ENCODE peak calls at places on chromosome 9, in ten cellular contexts. K is KBM-7; S is Daoy; H is endodermal cell; Y is MG63; V is GM19239; F is activated effector memory CD4-positive, alpha-beta T cell treated with anti-CD3 and anti-CD28 coated beads, Interleukin-2, amount 50 U/mL, for 16 hours; P is lower leg skin; X is gastrocnemius medialis; C is endothelial cell. W is an unnamed sample.

GRCh38 chr9:76868897-76869296 is 37.0 kb downstream of the PRUNE2 start:
- DNase-seq in K (no peak), S (no peak), H (no peak), Y (no peak), V (no peak), F (no peak), P (no peak), X (no peak), C (no peak), W (no peak)

GRCh38 chr9:121199921-121200320 is 1.7 kb downstream of the RAB14 start:
- DNase-seq in K (no peak), S (no peak), H (no peak), Y (no peak), V (no peak), F (no peak), P (no peak), X (no peak), C (no peak), W (no peak)

GRCh38 chr9:71760901-71761300 is 7.4 kb downstream of the CEMIP2 start:
- DNase-seq in K (no peak), S (no peak), H (peak; percentile 75), Y (no peak), V (no peak), F (no peak), P (no peak), X (peak; percentile 27), C (no peak), W (no peak)

GRCh38 chr9:32348289-32348688 is 36.2 kb upstream of the ACO1 start:
- DNase-seq in K (no peak), S (peak; percentile 11), H (no peak), Y (no peak), V (no peak), F (no peak), P (no peak), X (no peak), C (no peak), W (no peak)

GRCh38 chr9:4762889-4763521 is 22.0 kb upstream of the AK3 start:
- DNase-seq in K (peak; percentile 21), S (peak; percentile 41), H (peak; percentile 89), Y (no peak), V (no peak), F (no peak), P (peak; percentile 83), X (no peak), C (peak; percentile 67), W (no peak)

GRCh38 chr9:73270967-73271722 is 119.5 kb downstream of the ANXA1 start:
- DNase-seq in K (peak; percentile 28), S (peak; percentile 81), H (no peak), Y (peak; percentile 1), V (no peak), F (no peak), P (no peak), X (no peak), C (no peak), W (no peak)

GRCh38 chr9:72753261-72753893 is 199.5 kb downstream of the ALDH1A1 start:
- DNase-seq in K (no peak), S (peak; percentile 8), H (no peak), Y (no peak), V (no peak), F (no peak), P (no peak), X (no peak), C (no peak), W (no peak)

GRCh38 chr9:69504058-69504457 is 168.1 kb downstream of the APBA1 start:
- DNase-seq in K (no peak), S (no peak), H (no peak), Y (no peak), V (no peak), F (no peak), P (no peak), X (no peak), C (no peak), W (no peak)

GRCh38 chr9:120030847-120031246 is 549.1 kb downstream of the CDK5RAP2 start:
- DNase-seq in K (no peak), S (no peak), H (no peak), Y (no peak), V (no peak), F (no peak), P (no peak), X (no peak), C (no peak), W (no peak)

GRCh38 chr9:74379718-74380117 is 117.4 kb upstream of the RORB start:
- DNase-seq in K (peak; percentile 68), S (peak; percentile 60), H (peak; percentile 85), Y (no peak), V (peak; percentile 0), F (no peak), P (no peak), X (no peak), C (peak; percentile 47), W (no peak)

GRCh38 chr9:105510024-105510423 is 47.9 kb upstream of the FKTN start:
- DNase-seq in K (no peak), S (peak; percentile 66), H (no peak), Y (no peak), V (no peak), F (no peak), P (no peak), X (no peak), C (no peak), W (no peak)

GRCh38 chr9:31304576-31304975 is 1079.9 kb upstream of the ACO1 start:
- DNase-seq in K (no peak), S (no peak), H (no peak), Y (no peak), V (no peak), F (no peak), P (no peak), X (no peak), C (no peak), W (no peak)

GRCh38 chr9:22447607-22448305 is 1.1 kb downstream of the DMRTA1 start:
- DNase-seq in K (peak; percentile 44), S (no peak), H (peak; percentile 63), Y (no peak), V (no peak), F (no peak), P (no peak), X (no peak), C (no peak), W (no peak)

GRCh38 chr9:81076131-81076530 is 613.2 kb downstream of the TLE1 start:
- DNase-seq in K (no peak), S (no peak), H (no peak), Y (no peak), V (no peak), F (no peak), P (no peak), X (no peak), C (no peak), W (no peak)

GRCh38 chr9:88322906-88323566 is 65.2 kb upstream of the SPIN1 start:
- DNase-seq in K (peak; percentile 92), S (peak; percentile 48), H (no peak), Y (no peak), V (peak; percentile 19), F (peak; percentile 76), P (no peak), X (no peak), C (no peak), W (peak; percentile 32)

W was measured in T-helper 17 cell.